ENCODE peak calls at places on chromosomes 5 and 9, in eight cellular contexts. C is HCT116, D is fibroblast of lung, Z is mammary epithelial cell, Y is PC-3, E is neural progenitor cell, J is MM.1S, K is GM23248. F is an unnamed sample.

GRCh38 chr5:179858241-179858585 is 404 bp downstream of the MRNIP start:
- DNase-seq in D (no peak), E (peak; percentile 68), J (peak; percentile 47), C (no peak), K (peak; percentile 68), Y (peak; percentile 34), Z (peak; percentile 48), F (peak; percentile 81)

GRCh38 chr9:93020785-93021670 is 37.5 kb upstream of the SUSD3 start:
- DNase-seq in Z (no peak), J (no peak), K (no peak), C (no peak), E (no peak), D (no peak), Y (no peak), F (no peak)

GRCh38 chr5:32539981-32540380 is 45.4 kb upstream of the SUB1 start:
- DNase-seq in J (no peak), C (no peak), E (no peak), Z (no peak), D (no peak), Y (no peak), K (no peak), F (peak; percentile 95)

GRCh38 chr5:92907914-92908606 is 673.0 kb downstream of the NR2F1-AS1 start:
- DNase-seq in K (peak; percentile 54), Z (no peak), C (no peak), Y (no peak), J (peak; percentile 91), D (peak; percentile 80), E (no peak), F (no peak)

GRCh38 chr9:123063172-123063508 is 29.7 kb downstream of the GPR21 start:
- DNase-seq in C (no peak), Z (no peak), K (peak; percentile 48), D (peak; percentile 55), J (no peak), E (no peak), Y (no peak), F (no peak)

GRCh38 chr5:9544502-9545300 is 1.2 kb downstream of the SEMA5A start:
- DNase-seq in Z (peak; percentile 85), C (no peak), J (peak; percentile 81), K (peak; percentile 93), E (peak; percentile 93), Y (peak; percentile 97), D (peak; percentile 85), F (no peak)

GRCh38 chr9:127862075-127863011 is 7.9 kb upstream of the ENG start:
- DNase-seq in Z (no peak), E (no peak), J (no peak), Y (no peak), C (no peak), K (no peak), D (no peak), F (no peak)

GRCh38 chr9:69168709-69169217 is 5.3 kb upstream of the TJP2 start:
- DNase-seq in C (no peak), Y (peak; percentile 82), K (peak; percentile 61), J (peak; percentile 84), E (no peak), D (peak; percentile 86), Z (peak; percentile 95), F (no peak)

GRCh38 chr9:38024036-38024681 is 44.9 kb downstream of the SHB start:
- DNase-seq in J (no peak), E (peak; percentile 63), Z (peak; percentile 94), K (peak; percentile 80), C (no peak), Y (no peak), D (peak; percentile 69), F (peak; percentile 85)

GRCh38 chr5:178234121-178234752 is 1.6 kb upstream of the PHYKPL start:
- DNase-seq in C (no peak), Z (no peak), D (no peak), K (no peak), E (no peak), Y (no peak), J (no peak), F (no peak)

GRCh38 chr5:141490271-141490670 is 1.4 kb downstream of the PCDHGC5 start:
- DNase-seq in Y (no peak), E (no peak), Z (no peak), J (no peak), K (no peak), C (no peak), D (no peak), F (no peak)

GRCh38 chr5:31531543-31531887 is 378 bp downstream of the DROSHA start:
- DNase-seq in E (peak; percentile 39), J (peak; percentile 28), K (peak; percentile 71), D (peak; percentile 19), Z (peak; percentile 23), C (no peak), Y (peak; percentile 21), F (peak; percentile 69)

GRCh38 chr9:22117511-22118388 is 108.6 kb upstream of the CDKN2B start:
- DNase-seq in Z (peak; percentile 73), E (no peak), D (peak; percentile 72), K (peak; percentile 82), Y (peak; percentile 74), J (no peak), C (no peak), F (no peak)

GRCh38 chr5:81751836-81752643 is 1.1 kb upstream of the SSBP2 start:
- DNase-seq in Y (no peak), D (peak; percentile 21), K (peak; percentile 50), Z (peak; percentile 12), E (peak; percentile 75), C (no peak), J (no peak), F (no peak)

GRCh38 chr5:95842955-95843544 is 20.5 kb upstream of the GLRX start:
- DNase-seq in J (peak; percentile 94), K (peak; percentile 35), D (peak; percentile 74), E (peak; percentile 38), Y (peak; percentile 62), Z (no peak), C (no peak), F (peak; percentile 71)

GRCh38 chr5:142888469-142889085 is 118.4 kb downstream of the ARHGAP26 start:
- DNase-seq in D (peak; percentile 74), Y (peak; percentile 74), E (peak; percentile 69), K (peak; percentile 75), Z (no peak), J (no peak), C (no peak), F (peak; percentile 55)

GRCh38 chr5:72611111-72611724 is 104.0 kb upstream of the ZNF366 start:
- DNase-seq in E (peak; percentile 89), Y (peak; percentile 69), J (peak; percentile 51), D (peak; percentile 84), K (peak; percentile 90), Z (peak; percentile 43), C (peak; percentile 48), F (peak; percentile 77)

GRCh38 chr5:176658007-176658599 is 10.8 kb downstream of the TSPAN17 start:
- DNase-seq in Z (peak; percentile 43), C (peak; percentile 34), E (peak; percentile 80), J (peak; percentile 68), Y (peak; percentile 68), D (peak; percentile 68), K (peak; percentile 84), F (peak; percentile 85)

GRCh38 chr5:61575103-61575502 is 243.0 kb downstream of the ZSWIM6 start:
- DNase-seq in Z (peak; percentile 36), Y (peak; percentile 16), E (peak; percentile 34), K (peak; percentile 69), C (no peak), D (peak; percentile 61), J (no peak), F (no peak)

GRCh38 chr5:136043551-136043950 is 14.8 kb downstream of the TGFBI start:
- DNase-seq in C (no peak), Y (no peak), K (peak; percentile 47), Z (no peak), E (no peak), J (no peak), D (no peak), F (no peak)
- H3K27ac ChIP-seq in C (no peak overlapping the region), Y (no peak overlapping the region), K (peak overlapping the region; percentile 90), Z (no peak overlapping the region), E (no peak overlapping the region), J (no peak overlapping the region), D (no peak overlapping the region), F (no peak overlapping the region)

GRCh38 chr5:1544294-1545010 is 20.7 kb upstream of the LPCAT1 start:
- DNase-seq in D (no peak), Y (no peak), C (no peak), E (no peak), J (no peak), Z (no peak), K (peak; percentile 12), F (no peak)
- H3K4me2 ChIP-seq in D (no peak overlapping the region), Y (no peak overlapping the region), C (no peak overlapping the region), E (no peak overlapping the region), J (no peak overlapping the region), Z (no peak overlapping the region), K (no peak overlapping the region), F (no peak overlapping the region)

DNA sequence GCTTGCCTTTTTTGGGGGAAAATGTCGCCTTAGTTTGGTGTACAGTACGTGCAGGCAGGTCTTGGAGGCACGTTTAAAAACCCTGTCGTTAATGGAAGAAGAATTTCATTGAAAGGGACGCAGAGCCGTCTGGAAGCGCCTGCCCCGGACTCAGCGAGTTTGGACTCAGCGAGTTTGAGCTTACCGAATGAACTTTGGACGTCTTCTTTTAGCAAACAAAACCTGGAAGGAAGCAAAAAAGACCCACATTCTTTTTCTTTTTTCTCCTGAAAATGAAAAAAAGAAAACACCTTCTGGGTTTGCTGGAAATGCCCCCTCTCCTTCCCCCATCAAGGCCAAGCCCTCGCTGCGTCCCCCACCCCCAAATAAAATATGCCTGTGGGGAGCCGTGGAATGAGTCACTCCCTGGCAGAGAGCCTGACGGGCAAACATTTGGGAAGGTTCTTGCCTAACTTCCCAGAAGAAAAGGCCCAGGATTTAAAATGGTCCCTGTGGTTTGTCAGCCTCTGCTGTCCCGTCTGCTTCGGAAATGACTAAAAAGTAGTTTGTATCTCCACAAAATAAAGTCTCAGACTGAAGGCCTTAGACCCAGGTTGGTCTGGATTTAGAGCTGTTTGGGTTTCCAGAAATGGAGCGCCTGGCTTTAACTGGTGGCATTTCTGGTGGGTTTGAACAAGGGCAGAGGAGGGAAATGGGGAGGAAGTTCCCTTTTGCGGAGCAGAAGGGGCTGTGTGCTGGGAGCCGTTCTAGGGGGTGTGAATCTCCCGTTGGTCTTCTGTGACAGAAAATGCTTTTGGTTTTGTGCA is 1.7 kb downstream of the NEK6 start:
- DNase-seq in E (peak; percentile 59), D (peak; percentile 91), Y (peak; percentile 91), J (no peak), K (peak; percentile 89), Z (peak; percentile 75), C (peak; percentile 54), F (peak; percentile 78)
- H3K4me1 ChIP-seq in E (peaks cover 33% of the 10 kb centered on the region), D (peaks cover 36% of the 10 kb centered on the region), Y (peaks cover 37% of the 10 kb centered on the region), J (peaks cover 2% of the 10 kb centered on the region), K (peaks cover 54% of the 10 kb centered on the region), Z (peaks cover 37% of the 10 kb centered on the region), C (peaks cover 49% of the 10 kb centered on the region), F (peaks cover 75% of the 10 kb centered on the region)

GRCh38 chr5:14239404-14239803 is 96.3 kb downstream of the TRIO start:
- DNase-seq in E (no peak), K (no peak), Y (no peak), Z (no peak), J (no peak), D (no peak), C (no peak), F (no peak)

GRCh38 chr5:14239951-14240350 is 96.8 kb downstream of the TRIO start:
- DNase-seq in J (no peak), Z (no peak), D (peak; percentile 16), K (no peak), Y (no peak), E (no peak), C (no peak), F (no peak)

GRCh38 chr5:14242447-14242846 is 99.3 kb downstream of the TRIO start:
- DNase-seq in E (no peak), K (no peak), D (no peak), Y (no peak), Z (no peak), C (no peak), J (no peak), F (no peak)

GRCh38 chr5:14238272-14238671 is 95.1 kb downstream of the TRIO start:
- DNase-seq in K (no peak), Z (no peak), E (no peak), C (no peak), J (no peak), D (no peak), Y (no peak), F (no peak)

GRCh38 chr5:14240366-14240765 is 97.2 kb downstream of the TRIO start:
- DNase-seq in K (peak; percentile 62), D (peak; percentile 66), Z (no peak), E (no peak), Y (no peak), C (no peak), J (no peak), F (no peak)
- H3K27ac ChIP-seq in K (peak overlapping the region; percentile 52), D (peak overlapping the region; percentile 17), Z (no peak overlapping the region), E (no peak overlapping the region), Y (no peak overlapping the region), C (no peak overlapping the region), J (no peak overlapping the region), F (no peak overlapping the region)